ENCODE peak calls at places on chromosomes 7 and 10, in nine cellular contexts. Z, A, R, E, X, H, U, J and K are unnamed samples.

GRCh38 chr7:27113991-27114866 is 11.7 kb upstream of the HOXA2 start:
- DNase-seq in U (no peak), E (no peak), H (peak), A (peak), X (no peak), J (no peak), R (no peak), Z (no peak), K (no peak)

GRCh38 chr7:150481207-150481920 is 30.9 kb downstream of the GIMAP8 start:
- DNase-seq in Z (no peak), U (no peak), A (no peak), H (no peak), X (no peak), E (no peak), J (no peak), R (peak), K (no peak)

GRCh38 chr7:27151945-27152815 is at the start of gene HOXA3:
- DNase-seq in Z (no peak), A (no peak), H (no peak), E (no peak), R (no peak), X (no peak), U (no peak), J (no peak), K (no peak)

GRCh38 chr7:31114593-31115343 is 62.7 kb downstream of the ADCYAP1R1 start:
- DNase-seq in X (no peak), R (no peak), U (no peak), H (no peak), J (no peak), A (peak), E (no peak), Z (peak), K (no peak)

GRCh38 chr7:105245398-105246099 is 143.2 kb downstream of the SRPK2 start:
- DNase-seq in R (no peak), E (no peak), J (no peak), X (no peak), Z (no peak), U (no peak), H (no peak), A (no peak), K (no peak)

GRCh38 chr10:28986117-28986792 is 302.6 kb upstream of the LYZL1 start:
- DNase-seq in A (peak), R (no peak), H (peak), E (no peak), X (peak), U (peak), Z (no peak), J (no peak), K (no peak)

GRCh38 chr10:31620236-31621151 is 301.5 kb downstream of the ZEB1 start:
- DNase-seq in J (no peak), R (no peak), X (no peak), H (peak), A (no peak), Z (peak), U (peak), E (no peak), K (no peak)

GRCh38 chr10:110918269-110918632 is 729 bp downstream of the BBIP1 start:
- DNase-seq in H (peak), E (peak), U (peak), R (peak), A (peak), Z (peak), X (no peak), J (peak), K (peak)

GRCh38 chr7:2956526-2957368 is 86.9 kb downstream of the CARD11 start:
- DNase-seq in Z (peak), A (peak), E (no peak), H (peak), U (peak), X (peak), R (peak), J (peak), K (no peak)

GRCh38 chr7:44286182-44286617 is 39.2 kb downstream of the CAMK2B start:
- DNase-seq in R (no peak), E (no peak), J (no peak), H (no peak), Z (peak), X (no peak), U (peak), A (no peak), K (no peak)

GRCh38 chr10:95391164-95391563 is 100.4 kb upstream of the PDLIM1 start:
- DNase-seq in H (no peak), J (no peak), U (no peak), R (no peak), X (no peak), Z (no peak), A (no peak), E (no peak), K (no peak)

GRCh38 chr10:114391599-114391998 is 12.7 kb downstream of the AFAP1L2 start:
- DNase-seq in R (no peak), U (no peak), X (no peak), J (no peak), E (no peak), H (no peak), A (no peak), Z (no peak), K (no peak)

GRCh38 chr10:79340646-79341244 is 6.5 kb upstream of the PPIF start:
- DNase-seq in R (peak), A (no peak), X (no peak), E (no peak), H (no peak), U (no peak), Z (no peak), J (no peak), K (no peak)

GRCh38 chr7:4725014-4725951 is 43.2 kb downstream of the FOXK1 start:
- DNase-seq in U (no peak), Z (peak), H (peak), J (peak), A (peak), R (peak), E (no peak), X (peak), K (peak)

GRCh38 chr7:41261081-41261480 is 441.8 kb downstream of the INHBA start:
- DNase-seq in E (no peak), A (no peak), X (no peak), U (no peak), R (no peak), H (no peak), Z (peak), J (no peak), K (no peak)

GRCh38 chr10:78224602-78225001 is 190.9 kb downstream of the RPS24 start:
- DNase-seq in E (no peak), X (peak), H (no peak), R (no peak), Z (no peak), A (no peak), J (peak), U (no peak), K (no peak)

GRCh38 chr10:25562547-25562946 is 371.5 kb upstream of the MYO3A start:
- DNase-seq in E (no peak), R (no peak), J (no peak), Z (no peak), X (no peak), U (no peak), H (no peak), A (no peak), K (no peak)

GRCh38 chr10:19788075-19788686 is 28.1 kb upstream of the PLXDC2 start:
- DNase-seq in E (no peak), R (no peak), A (peak), X (peak), H (no peak), Z (peak), U (peak), J (no peak), K (peak)

GRCh38 chr7:2805213-2806003 is 38.7 kb downstream of the GNA12 start:
- DNase-seq in U (peak), X (no peak), Z (peak), R (no peak), A (no peak), H (no peak), E (no peak), J (no peak), K (no peak)

GRCh38 chr7:16839646-16840045 is 34.8 kb upstream of the AGR2 start:
- DNase-seq in R (no peak), Z (no peak), J (no peak), A (no peak), X (no peak), H (no peak), E (no peak), U (no peak), K (no peak)

GRCh38 chr7:100021297-100021696 is 5.9 kb downstream of the ZKSCAN1 start:
- DNase-seq in E (no peak), R (no peak), Z (no peak), U (no peak), H (no peak), X (no peak), A (no peak), J (no peak), K (no peak)

GRCh38 chr10:102537367-102537766 is 33.6 kb downstream of the SUFU start:
- DNase-seq in R (no peak), U (no peak), H (no peak), A (no peak), J (no peak), E (no peak), Z (no peak), X (no peak), K (no peak)

GRCh38 chr7:1512781-1513656 is 8.8 kb upstream of the INTS1 start:
- DNase-seq in J (peak), X (peak), H (peak), R (peak), A (peak), U (peak), E (no peak), Z (no peak), K (peak)

GRCh38 chr10:80751940-80752339 is 214.2 kb downstream of the SH2D4B start:
- DNase-seq in R (no peak), J (no peak), Z (no peak), X (no peak), U (peak), A (no peak), E (no peak), H (no peak), K (no peak)

GRCh38 chr10:70762441-70763177 is 22.6 kb downstream of the TBATA start:
- DNase-seq in H (no peak), E (no peak), R (no peak), J (no peak), U (no peak), A (no peak), X (no peak), Z (no peak), K (no peak)

GRCh38 chr7:16064316-16064715 is 357.0 kb downstream of the CRPPA start:
- DNase-seq in J (no peak), Z (no peak), X (no peak), A (no peak), H (no peak), E (no peak), U (no peak), R (no peak), K (no peak)

GRCh38 chr7:47369736-47370135 is 212.2 kb downstream of the TNS3 start:
- DNase-seq in X (no peak), R (no peak), H (no peak), Z (no peak), J (no peak), E (no peak), A (peak), U (no peak), K (no peak)